ENCODE peak calls at places on chromosomes 3 and 15, in eight cellular contexts. O is stomach, L is A549, B is gastrocnemius medialis, Z is ovary, E is HepG2, D is body of pancreas, R is GM12892. F is an unnamed sample.

GRCh38 chr3:181885868-181886630 is 174.3 kb downstream of the SOX2 start:
- DNase-seq in O (no peak), L (no peak), B (no peak), Z (no peak), E (no peak), D (no peak), R (no peak), F (no peak)

GRCh38 chr3:175895731-175896130 is 1036.6 kb downstream of the NAALADL2 start:
- DNase-seq in O (no peak), L (no peak), B (no peak), Z (no peak), E (no peak), D (no peak), R (no peak), F (no peak)

GRCh38 chr15:69718916-69719315 is 266.3 kb downstream of the RPLP1 start:
- DNase-seq in O (no peak), L (no peak), B (peak), Z (no peak), E (no peak), D (peak), R (no peak), F (no peak)

GRCh38 chr3:17623464-17623863 is 119.0 kb downstream of the TBC1D5 start:
- DNase-seq in O (no peak), L (no peak), B (no peak), Z (no peak), E (no peak), D (no peak), R (no peak), F (no peak)

GRCh38 chr15:65579762-65580161 is 31.2 kb downstream of the INTS14 start:
- DNase-seq in O (no peak), L (no peak), B (no peak), Z (no peak), E (no peak), D (no peak), R (no peak), F (no peak)

GRCh38 chr3:8816106-8816505 is 46.7 kb upstream of the OXTR start:
- DNase-seq in O (no peak), L (no peak), B (no peak), Z (no peak), E (no peak), D (no peak), R (no peak), F (no peak)

GRCh38 chr3:194928183-194928736 is 242.6 kb downstream of the FAM43A start:
- DNase-seq in O (no peak), L (no peak), B (no peak), Z (no peak), E (no peak), D (no peak), R (no peak), F (no peak)

GRCh38 chr3:193794002-193794835 is 201.2 kb downstream of the OPA1 start:
- DNase-seq in O (no peak), L (no peak), B (no peak), Z (no peak), E (peak), D (peak), R (no peak), F (no peak)

GRCh38 chr3:65194044-65194714 is 506.4 kb upstream of the ADAMTS9 start:
- DNase-seq in O (no peak), L (no peak), B (no peak), Z (no peak), E (no peak), D (no peak), R (no peak), F (no peak)

GRCh38 chr3:145952541-145952940 is 208.4 kb downstream of the PLOD2 start:
- DNase-seq in O (no peak), L (no peak), B (no peak), Z (no peak), E (no peak), D (no peak), R (no peak), F (no peak)

GRCh38 chr15:51051776-51052175 is 42.9 kb downstream of the TNFAIP8L3 start:
- DNase-seq in O (no peak), L (no peak), B (peak), Z (no peak), E (no peak), D (peak), R (no peak), F (no peak)

GRCh38 chr3:114179575-114179974 is 723 bp upstream of the DRD3 start:
- DNase-seq in O (no peak), L (no peak), B (no peak), Z (no peak), E (peak), D (peak), R (no peak), F (no peak)

GRCh38 chr3:139552632-139553335 is 13.2 kb upstream of the RBP1 start:
- DNase-seq in O (no peak), L (no peak), B (no peak), Z (no peak), E (no peak), D (no peak), R (no peak), F (no peak)

GRCh38 chr15:71136159-71137137 is 21.2 kb downstream of the THSD4 start:
- DNase-seq in O (no peak), L (peak), B (no peak), Z (no peak), E (no peak), D (peak), R (no peak), F (peak)

GRCh38 chr15:97968380-97968779 is 7.9 kb downstream of the ARRDC4 start:
- DNase-seq in O (no peak), L (no peak), B (no peak), Z (no peak), E (no peak), D (no peak), R (no peak), F (no peak)

GRCh38 chr3:124885466-124886167 is 1.5 kb downstream of the ITGB5 start:
- DNase-seq in O (no peak), L (no peak), B (no peak), Z (no peak), E (no peak), D (no peak), R (no peak), F (no peak)

GRCh38 chr3:184169896-184170875 is 4.5 kb upstream of the AP2M1 start:
- DNase-seq in O (no peak), L (no peak), B (no peak), Z (no peak), E (no peak), D (no peak), R (no peak), F (no peak)

GRCh38 chr15:67130673-67131601 is 65.5 kb downstream of the SMAD3 start:
- DNase-seq in O (no peak), L (no peak), B (peak), Z (no peak), E (no peak), D (peak), R (no peak), F (no peak)

GRCh38 chr3:139106013-139106932 is 61.6 kb upstream of the PRR23C start:
- DNase-seq in O (no peak), L (no peak), B (no peak), Z (no peak), E (peak), D (no peak), R (no peak), F (no peak)

GRCh38 chr3:72990701-72991395 is 5.8 kb upstream of the PPP4R2 start:
- DNase-seq in O (no peak), L (no peak), B (no peak), Z (no peak), E (no peak), D (no peak), R (no peak), F (no peak)

GRCh38 chr3:170418422-170419300 is at the start of gene CLDN11:
- DNase-seq in O (no peak), L (no peak), B (no peak), Z (peak), E (no peak), D (no peak), R (no peak), F (no peak)

GRCh38 chr15:77532846-77533245 is 99.9 kb downstream of the LINGO1 start:
- DNase-seq in O (peak), L (no peak), B (no peak), Z (peak), E (no peak), D (no peak), R (no peak), F (no peak)

GRCh38 chr15:83626171-83626802 is 27.6 kb upstream of the ADAMTSL3 start:
- DNase-seq in O (no peak), L (no peak), B (no peak), Z (no peak), E (no peak), D (no peak), R (no peak), F (no peak)

GRCh38 chr3:196788509-196788908 is 48.9 kb downstream of the PAK2 start:
- DNase-seq in O (no peak), L (no peak), B (no peak), Z (no peak), E (no peak), D (no peak), R (no peak), F (no peak)

GRCh38 chr3:101942356-101942755 is 93.0 kb downstream of the NFKBIZ start:
- DNase-seq in O (no peak), L (no peak), B (no peak), Z (no peak), E (no peak), D (no peak), R (no peak), F (no peak)

GRCh38 chr3:96209703-96210102 is 604.7 kb upstream of the EPHA6 start:
- DNase-seq in O (no peak), L (no peak), B (no peak), Z (no peak), E (no peak), D (no peak), R (no peak), F (no peak)

GRCh38 chr3:48219543-48219942 is 3.8 kb upstream of the CAMP start:
- DNase-seq in O (no peak), L (no peak), B (peak), Z (peak), E (no peak), D (no peak), R (no peak), F (no peak)

GRCh38 chr15:95770191-95770590 is 560.3 kb upstream of the NR2F2 start:
- DNase-seq in O (no peak), L (no peak), B (no peak), Z (no peak), E (no peak), D (no peak), R (no peak), F (peak)

GRCh38 chr3:71581981-71582611 is 1.4 kb downstream of the FOXP1 start:
- DNase-seq in O (peak), L (no peak), B (peak), Z (peak), E (peak), D (peak), R (no peak), F (peak)

GRCh38 chr3:45993421-45994027 is 2.1 kb downstream of the FYCO1 start:
- DNase-seq in O (no peak), L (no peak), B (no peak), Z (no peak), E (no peak), D (no peak), R (no peak), F (no peak)

GRCh38 chr15:29089731-29090616 is 179.6 kb downstream of the NSMCE3 start:
- DNase-seq in O (no peak), L (no peak), B (no peak), Z (no peak), E (no peak), D (no peak), R (no peak), F (no peak)

GRCh38 chr3:194322701-194323174 is 28.4 kb downstream of the CPN2 start:
- DNase-seq in O (peak), L (peak), B (peak), Z (no peak), E (peak), D (no peak), R (no peak), F (peak)

GRCh38 chr15:40065166-40065565 is 26.2 kb upstream of the SRP14 start:
- DNase-seq in O (no peak), L (no peak), B (no peak), Z (no peak), E (no peak), D (no peak), R (no peak), F (no peak)

GRCh38 chr15:59659366-59659765 is 2.1 kb upstream of the GTF2A2 start:
- DNase-seq in O (no peak), L (no peak), B (no peak), Z (no peak), E (no peak), D (no peak), R (no peak), F (no peak)

GRCh38 chr15:59662260-59662659 is 4.9 kb upstream of the GTF2A2 start:
- DNase-seq in O (no peak), L (no peak), B (no peak), Z (no peak), E (no peak), D (no peak), R (no peak), F (no peak)

GRCh38 chr15:59654043-59654442 is 3.3 kb downstream of the GTF2A2 start:
- DNase-seq in O (no peak), L (no peak), B (no peak), Z (no peak), E (no peak), D (no peak), R (no peak), F (no peak)

GRCh38 chr15:59657635-59658125 is 365 bp upstream of the GTF2A2 start:
- DNase-seq in O (no peak), L (no peak), B (no peak), Z (peak), E (no peak), D (peak), R (no peak), F (no peak)

DNA sequence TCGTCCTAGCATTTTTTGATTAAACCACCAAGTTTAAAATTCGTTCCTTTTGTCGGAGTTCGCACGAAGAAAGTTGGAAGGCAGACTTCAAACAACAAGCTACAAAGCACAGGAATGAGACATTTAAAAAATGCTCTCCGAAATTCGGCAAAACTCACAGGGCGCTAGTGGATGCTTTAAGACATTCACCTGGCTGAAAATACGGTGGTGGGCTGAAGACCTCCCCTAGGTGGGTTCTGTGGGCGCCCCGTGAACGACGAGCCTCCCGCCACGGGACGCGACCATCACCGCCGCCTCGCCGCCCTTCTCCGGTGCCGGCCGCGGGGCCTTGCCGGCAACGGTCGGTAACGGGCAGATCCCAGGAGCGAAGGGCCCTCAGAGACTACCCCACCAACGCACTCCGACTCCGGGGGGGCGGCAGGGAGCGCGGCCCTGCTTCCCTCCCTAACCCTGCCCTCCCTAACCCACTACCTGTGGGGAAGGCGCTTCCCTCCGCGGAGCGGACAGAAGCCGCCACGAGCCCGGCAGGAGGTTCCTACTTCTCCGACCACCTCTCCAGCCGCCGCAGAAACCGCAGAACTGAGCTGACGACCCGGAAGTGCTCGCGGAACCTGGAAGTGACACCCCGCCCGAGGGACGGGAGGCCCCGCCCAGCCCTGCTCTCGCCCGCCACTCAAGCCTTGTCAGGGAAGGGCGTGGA is at the start of gene GTF2A2:
- DNase-seq in O (peak), L (peak), B (peak), Z (peak), E (peak), D (peak), R (peak), F (peak)
- TF ChIP-seq POLR2A in O (no peak), L (peak), B (peak), Z (peak), E (peak), D (peak), R (peak), F (peak)

DNA sequence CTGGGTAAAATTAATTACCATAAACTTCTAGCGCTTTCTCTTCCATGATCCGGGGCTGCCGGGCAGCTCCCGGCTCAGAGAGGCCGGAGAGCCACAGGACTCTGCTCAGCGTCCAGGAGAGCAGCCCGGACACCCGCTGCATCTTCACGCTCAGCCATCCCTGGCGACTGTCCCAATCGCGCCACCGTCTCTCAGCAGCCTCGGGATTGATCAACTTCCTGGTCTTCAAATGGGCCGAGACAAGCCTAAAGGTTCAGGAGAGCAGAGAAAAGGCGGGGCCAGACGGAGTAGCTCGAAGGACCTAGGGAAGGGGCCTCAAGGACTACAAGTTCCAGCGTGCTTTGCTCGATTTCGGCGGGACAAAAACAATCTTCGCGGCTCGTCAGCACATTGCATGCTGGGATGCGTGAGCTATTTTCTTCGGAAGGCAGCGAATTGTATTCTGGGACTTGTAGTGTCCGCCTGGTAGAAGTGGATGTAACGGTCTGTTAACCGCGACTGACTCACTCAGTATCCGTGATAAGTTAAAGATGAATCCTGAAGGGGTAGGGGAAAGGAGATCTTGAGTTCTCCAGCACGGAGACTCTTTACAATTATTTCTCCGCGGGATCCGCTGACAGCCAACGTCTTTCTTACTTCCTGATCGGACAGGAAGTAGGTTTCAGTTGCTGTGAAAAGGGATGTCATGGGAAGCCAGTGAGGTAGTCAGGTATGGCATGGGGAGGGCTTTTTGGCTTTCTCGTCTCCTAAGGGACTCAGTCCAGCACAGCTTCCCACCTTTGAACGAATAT is at the start of gene CIAO2A:
- DNase-seq in O (peak), L (peak), B (peak), Z (peak), E (peak), D (peak), R (peak), F (peak)
- TF ChIP-seq POLR2A in O (no peak), L (peak), B (peak), Z (no peak), E (no peak), D (peak), R (no peak), F (peak)

DNA sequence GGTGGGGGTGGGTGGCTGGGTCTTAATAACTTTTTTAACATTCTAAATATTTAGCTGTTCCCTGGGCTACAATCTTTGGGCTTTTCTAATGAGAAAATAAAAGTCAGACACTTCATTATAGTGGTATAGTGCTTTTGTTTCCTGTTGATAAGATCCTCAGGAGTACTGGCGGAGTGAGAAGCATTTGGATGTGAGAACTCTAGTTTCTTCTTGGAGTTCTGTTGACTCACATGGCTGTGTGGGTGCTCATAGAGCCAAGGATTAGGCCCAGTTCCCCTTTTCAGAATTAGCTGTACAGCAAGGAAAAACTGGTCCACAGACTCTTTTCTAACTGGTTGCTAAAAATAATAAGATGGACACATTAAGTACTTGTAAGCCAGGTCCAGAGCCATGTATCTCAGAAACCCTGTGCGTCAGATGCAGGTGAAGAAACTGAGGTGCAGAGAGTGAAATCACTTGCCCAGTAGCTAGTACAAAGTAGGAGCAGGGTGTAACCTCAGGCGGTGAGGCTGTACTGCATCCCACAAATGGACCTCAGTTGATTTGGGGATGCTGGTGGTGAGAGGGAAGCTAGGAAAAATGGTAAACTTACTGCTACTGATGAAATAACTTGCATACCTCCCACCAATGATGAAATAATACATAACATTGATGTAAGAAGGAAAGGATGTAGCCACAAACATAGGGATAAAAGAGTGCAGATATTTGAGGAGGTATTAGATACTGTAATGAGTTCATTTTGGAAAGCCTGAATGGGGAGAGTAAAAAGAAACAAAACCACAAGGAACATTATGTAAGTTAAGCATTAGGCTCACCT is 2.4 kb downstream of the ITPR1 start:
- DNase-seq in O (no peak), L (no peak), B (no peak), Z (no peak), E (no peak), D (no peak), R (no peak), F (no peak)
- TF ChIP-seq POLR2A in O (no peak), L (no peak), B (no peak), Z (no peak), E (no peak), D (no peak), R (no peak), F (no peak)

GRCh38 chr3:185253645-185254410 is at the start of gene EHHADH:
- DNase-seq in O (peak), L (peak), B (peak), Z (peak), E (peak), D (peak), R (peak), F (peak)
- TF ChIP-seq POLR2A in O (no peak), L (peak), B (no peak), Z (no peak), E (peak), D (peak), R (peak), F (peak)

DNA sequence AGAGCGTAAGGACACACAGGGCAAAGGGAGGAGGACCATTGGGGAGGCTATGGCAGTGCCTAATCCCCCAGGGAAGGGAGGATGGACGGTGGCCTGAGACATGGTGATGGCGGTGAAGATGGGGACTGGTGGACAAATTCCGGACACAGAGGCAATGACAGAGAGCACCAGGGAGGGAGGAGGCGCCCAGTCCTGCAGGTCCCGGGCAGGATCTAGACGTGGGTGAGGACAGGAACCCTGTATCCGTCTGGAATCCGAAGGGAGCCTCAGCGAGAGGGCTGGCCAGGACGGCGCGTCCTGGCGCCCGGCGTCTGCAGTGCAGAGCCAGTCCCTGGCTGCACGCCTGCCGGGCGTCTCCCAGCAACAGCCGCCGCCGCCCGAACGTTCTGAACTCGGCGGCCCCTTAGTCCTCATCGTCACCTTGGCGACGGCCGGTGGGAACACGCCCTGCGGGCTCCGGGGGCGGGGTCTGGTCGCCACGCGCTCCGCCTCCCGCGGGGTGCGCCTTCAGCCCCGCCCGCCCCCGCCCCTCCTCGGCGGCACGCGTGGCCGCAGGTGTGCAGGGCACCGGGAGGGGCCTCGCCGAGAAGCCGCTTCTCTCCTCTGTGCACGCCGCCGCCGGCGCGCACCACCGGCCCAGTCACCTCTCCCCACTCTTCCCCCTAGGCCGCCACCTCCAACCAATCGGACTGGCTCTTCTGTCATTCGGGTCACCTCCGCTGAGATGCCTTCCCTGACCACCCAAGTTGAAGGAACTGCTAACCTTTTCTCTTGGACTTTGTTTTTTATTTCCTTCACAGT is 11.6 kb downstream of the XIRP1 start:
- DNase-seq in O (peak), L (peak), B (peak), Z (peak), E (peak), D (peak), R (peak), F (peak)
- TF ChIP-seq POLR2A in O (no peak), L (no peak), B (peak), Z (peak), E (no peak), D (peak), R (no peak), F (peak)